ENCODE peak calls at places on chromosomes 7 and 10, in ten cellular contexts. S, L, W, P, D, O, I, B, Q and J are unnamed samples.

GRCh38 chr7:131365876-131366275 is 38.2 kb downstream of the MKLN1 start:
- DNase-seq in S (no peak), L (peak), W (no peak), P (no peak), D (no peak), O (no peak), I (peak), B (peak), Q (no peak), J (no peak)

GRCh38 chr10:11898372-11899066 is 75.4 kb downstream of the PROSER2 start:
- DNase-seq in S (peak), L (peak), W (peak), P (peak), D (no peak), O (peak), I (peak), B (peak), Q (no peak), J (peak)

GRCh38 chr10:108392286-108392685 is 1227.8 kb upstream of the SORCS1 start:
- DNase-seq in S (no peak), L (peak), W (no peak), P (no peak), D (no peak), O (no peak), I (peak), B (peak), Q (no peak), J (peak)

GRCh38 chr7:158971214-158971613 is 114.9 kb downstream of the DYNC2I1 start:
- DNase-seq in S (no peak), L (no peak), W (no peak), P (no peak), D (no peak), O (no peak), I (no peak), B (no peak), Q (no peak), J (no peak)

GRCh38 chr7:34357068-34357467 is 300.9 kb upstream of the NPSR1 start:
- DNase-seq in S (no peak), L (peak), W (no peak), P (no peak), D (no peak), O (no peak), I (peak), B (peak), Q (no peak), J (peak)

GRCh38 chr7:129719980-129720732 is 108.6 kb downstream of the NRF1 start:
- DNase-seq in S (no peak), L (no peak), W (no peak), P (no peak), D (no peak), O (no peak), I (peak), B (no peak), Q (no peak), J (no peak)

GRCh38 chr10:71314694-71315225 is 4.3 kb upstream of the SLC29A3 start:
- DNase-seq in S (no peak), L (no peak), W (no peak), P (no peak), D (no peak), O (no peak), I (no peak), B (no peak), Q (no peak), J (no peak)

GRCh38 chr7:82578430-82578829 is 134.9 kb upstream of the CACNA2D1 start:
- DNase-seq in S (no peak), L (no peak), W (no peak), P (no peak), D (no peak), O (no peak), I (peak), B (peak), Q (no peak), J (no peak)

GRCh38 chr7:33471636-33472242 is 342.4 kb downstream of the BBS9 start:
- DNase-seq in S (no peak), L (no peak), W (no peak), P (no peak), D (no peak), O (no peak), I (no peak), B (no peak), Q (no peak), J (no peak)

GRCh38 chr10:26374426-26374825 is 63.7 kb upstream of the APBB1IP start:
- DNase-seq in S (no peak), L (no peak), W (no peak), P (no peak), D (no peak), O (peak), I (no peak), B (no peak), Q (no peak), J (no peak)

GRCh38 chr7:46168231-46168630 is 247.2 kb upstream of the IGFBP3 start:
- DNase-seq in S (no peak), L (no peak), W (no peak), P (no peak), D (no peak), O (no peak), I (no peak), B (no peak), Q (no peak), J (no peak)

GRCh38 chr7:116710764-116711452 is 38.9 kb downstream of the MET start:
- DNase-seq in S (peak), L (peak), W (no peak), P (no peak), D (no peak), O (peak), I (no peak), B (no peak), Q (no peak), J (no peak)

GRCh38 chr10:56633876-56634452 is 272.9 kb upstream of the ZWINT start:
- DNase-seq in S (no peak), L (no peak), W (no peak), P (no peak), D (no peak), O (no peak), I (no peak), B (no peak), Q (no peak), J (no peak)

GRCh38 chr10:43735907-43736306 is 87.2 kb upstream of the ZNF32 start:
- DNase-seq in S (no peak), L (no peak), W (no peak), P (no peak), D (no peak), O (no peak), I (no peak), B (peak), Q (no peak), J (no peak)

GRCh38 chr7:146106319-146106718 is 10.3 kb upstream of the CNTNAP2 start:
- DNase-seq in S (no peak), L (no peak), W (no peak), P (no peak), D (no peak), O (no peak), I (no peak), B (no peak), Q (no peak), J (no peak)

GRCh38 chr10:50919010-50919409 is 33.6 kb upstream of the A1CF start:
- DNase-seq in S (no peak), L (peak), W (no peak), P (no peak), D (no peak), O (no peak), I (no peak), B (no peak), Q (no peak), J (peak)

GRCh38 chr7:139358541-139359365 is 941 bp upstream of the LUC7L2 start:
- DNase-seq in S (no peak), L (peak), W (no peak), P (peak), D (no peak), O (peak), I (peak), B (peak), Q (no peak), J (no peak)

GRCh38 chr10:70779685-70780369 is 5.3 kb downstream of the TBATA start:
- DNase-seq in S (no peak), L (no peak), W (no peak), P (no peak), D (peak), O (peak), I (no peak), B (no peak), Q (no peak), J (no peak)

GRCh38 chr7:4749363-4749762 is 26.1 kb upstream of the AP5Z1 start:
- DNase-seq in S (no peak), L (no peak), W (no peak), P (no peak), D (no peak), O (no peak), I (no peak), B (no peak), Q (no peak), J (no peak)

GRCh38 chr10:100518761-100519241 is 860 bp downstream of the SEC31B start:
- DNase-seq in S (peak), L (peak), W (no peak), P (peak), D (peak), O (peak), I (peak), B (peak), Q (peak), J (peak)

GRCh38 chr7:41977165-41977651 is 259.8 kb downstream of the GLI3 start:
- DNase-seq in S (peak), L (peak), W (no peak), P (peak), D (no peak), O (peak), I (peak), B (peak), Q (no peak), J (peak)

GRCh38 chr10:133143546-133143945 is 16.5 kb upstream of the KNDC1 start:
- DNase-seq in S (no peak), L (no peak), W (no peak), P (peak), D (no peak), O (no peak), I (no peak), B (no peak), Q (no peak), J (no peak)

GRCh38 chr7:15305002-15305600 is 256.7 kb downstream of the AGMO start:
- DNase-seq in S (peak), L (peak), W (peak), P (peak), D (no peak), O (peak), I (peak), B (peak), Q (peak), J (peak)

GRCh38 chr10:86813101-86813500 is 56.7 kb downstream of the BMPR1A start:
- DNase-seq in S (no peak), L (peak), W (no peak), P (no peak), D (no peak), O (no peak), I (peak), B (peak), Q (no peak), J (no peak)

GRCh38 chr10:122591736-122592135 is 31.2 kb downstream of the DMBT1 start:
- DNase-seq in S (no peak), L (no peak), W (no peak), P (no peak), D (no peak), O (no peak), I (no peak), B (no peak), Q (no peak), J (no peak)

GRCh38 chr10:84424731-84425165 is 96.4 kb downstream of the CCSER2 start:
- DNase-seq in S (peak), L (peak), W (peak), P (peak), D (peak), O (peak), I (peak), B (peak), Q (no peak), J (peak)

GRCh38 chr7:17057143-17057509 is 175.3 kb upstream of the AGR3 start:
- DNase-seq in S (no peak), L (no peak), W (no peak), P (no peak), D (no peak), O (no peak), I (no peak), B (no peak), Q (no peak), J (no peak)
- TF ChIP-seq CTCF in S (no peak), L (no peak), W (no peak), P (no peak), D (no peak), O (no peak), I (no peak), B (no peak), Q (no peak), J (no peak)

GRCh38 chr10:124532106-124532641 is 70.6 kb downstream of the LHPP start:
- DNase-seq in S (no peak), L (peak), W (no peak), P (peak), D (no peak), O (no peak), I (peak), B (no peak), Q (peak), J (peak)
- TF ChIP-seq CTCF in S (no peak), L (peak), W (no peak), P (peak), D (no peak), O (no peak), I (peak), B (no peak), Q (peak), J (peak)

DNA sequence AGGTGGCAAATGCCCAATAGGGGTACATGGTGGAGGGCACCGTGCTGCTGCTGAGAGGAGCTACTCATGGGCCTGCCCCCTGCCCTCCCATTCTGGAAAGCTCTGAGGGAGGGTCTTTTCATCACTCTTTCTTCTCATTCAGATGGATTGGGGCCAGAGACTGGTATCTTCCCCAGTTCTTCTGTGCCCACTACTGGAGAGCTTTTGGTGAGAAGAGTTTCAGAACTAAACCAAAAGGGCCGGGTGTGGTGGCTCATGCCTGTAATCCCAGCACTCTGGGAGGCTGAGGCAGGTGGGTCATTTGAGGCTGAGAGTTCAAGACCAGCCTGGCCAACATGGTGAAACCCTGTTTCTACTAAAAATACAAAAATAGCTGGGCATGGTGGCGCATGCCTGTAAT is 12.5 kb downstream of the ADRA2A start:
- DNase-seq in S (no peak), L (no peak), W (no peak), P (no peak), D (no peak), O (no peak), I (no peak), B (no peak), Q (no peak), J (no peak)
- TF ChIP-seq CTCF in S (no peak), L (no peak), W (no peak), P (no peak), D (no peak), O (no peak), I (no peak), B (no peak), Q (no peak), J (no peak)

GRCh38 chr10:103563231-103564115 is 70.0 kb downstream of the NEURL1 start:
- DNase-seq in S (no peak), L (no peak), W (peak), P (no peak), D (no peak), O (no peak), I (no peak), B (no peak), Q (no peak), J (no peak)

GRCh38 chr10:103564116-103564501 is 70.6 kb downstream of the NEURL1 start:
- DNase-seq in S (no peak), L (no peak), W (peak), P (no peak), D (no peak), O (no peak), I (no peak), B (no peak), Q (no peak), J (no peak)

GRCh38 chr10:103568505-103568904 is 75.0 kb downstream of the NEURL1 start:
- DNase-seq in S (no peak), L (no peak), W (no peak), P (no peak), D (no peak), O (no peak), I (no peak), B (no peak), Q (no peak), J (no peak)

GRCh38 chr10:103566536-103566935 is 73.0 kb downstream of the NEURL1 start:
- DNase-seq in S (no peak), L (no peak), W (no peak), P (no peak), D (no peak), O (no peak), I (no peak), B (no peak), Q (no peak), J (peak)

GRCh38 chr10:103564799-103565365 is 71.4 kb downstream of the NEURL1 start:
- DNase-seq in S (peak), L (peak), W (no peak), P (peak), D (no peak), O (peak), I (peak), B (no peak), Q (peak), J (no peak)
- TF ChIP-seq CTCF in S (peak), L (peak), W (peak), P (peak), D (peak), O (peak), I (peak), B (peak), Q (peak), J (peak)

GRCh38 chr10:115948415-115948814 is 324.6 kb downstream of the GFRA1 start:
- DNase-seq in S (no peak), L (peak), W (no peak), P (no peak), D (no peak), O (no peak), I (no peak), B (peak), Q (no peak), J (no peak)
- TF ChIP-seq CTCF in S (peak), L (peak), W (peak), P (peak), D (peak), O (peak), I (peak), B (peak), Q (peak), J (peak)

GRCh38 chr10:74991435-74991834 is 120.0 kb upstream of the SAMD8 start:
- DNase-seq in S (no peak), L (peak), W (no peak), P (peak), D (no peak), O (no peak), I (peak), B (no peak), Q (no peak), J (peak)
- TF ChIP-seq CTCF in S (peak), L (no peak), W (no peak), P (peak), D (peak), O (peak), I (peak), B (peak), Q (peak), J (peak)

GRCh38 chr10:35639651-35640311 is 2.3 kb downstream of the FZD8 start:
- DNase-seq in S (peak), L (peak), W (peak), P (peak), D (peak), O (peak), I (peak), B (peak), Q (peak), J (no peak)
- TF ChIP-seq CTCF in S (no peak), L (no peak), W (no peak), P (no peak), D (no peak), O (no peak), I (no peak), B (no peak), Q (no peak), J (peak)

DNA sequence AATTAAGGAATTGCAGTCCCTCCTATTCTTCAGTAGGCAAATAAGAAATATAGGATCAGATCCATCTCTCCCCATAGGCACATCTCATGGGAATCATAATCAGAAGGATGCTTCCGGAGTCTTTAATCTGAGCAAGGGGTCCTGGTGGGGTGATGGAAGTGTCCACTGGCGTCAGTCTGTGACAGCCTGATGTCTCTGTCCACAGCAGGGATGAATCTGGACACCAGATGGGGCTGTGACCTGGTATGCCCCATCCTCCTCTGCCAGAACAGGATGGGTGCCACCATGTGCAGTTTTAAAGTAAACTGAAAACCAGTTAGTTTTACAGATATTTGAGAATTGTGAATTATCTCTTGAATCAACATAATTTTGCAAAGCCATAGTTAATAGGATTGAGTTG is 148.7 kb downstream of the C1GALT1 start:
- DNase-seq in S (no peak), L (no peak), W (no peak), P (no peak), D (no peak), O (no peak), I (no peak), B (no peak), Q (peak), J (no peak)
- TF ChIP-seq CTCF in S (no peak), L (no peak), W (no peak), P (no peak), D (no peak), O (no peak), I (no peak), B (no peak), Q (no peak), J (peak)

GRCh38 chr10:60456053-60456452 is 66.4 kb upstream of the ANK3 start:
- DNase-seq in S (no peak), L (peak), W (no peak), P (no peak), D (no peak), O (no peak), I (no peak), B (peak), Q (no peak), J (no peak)
- TF ChIP-seq CTCF in S (no peak), L (peak), W (no peak), P (no peak), D (no peak), O (no peak), I (no peak), B (no peak), Q (no peak), J (peak)